ENCODE peak calls at places on chromosomes 2 and 18, in nine cellular contexts. P is cardiac muscle cell; T is A673; I is HCT116; R is caudate nucleus; Q is brain microvascular endothelial cell; C is spleen; D is naive thymus-derived CD4-positive, alpha-beta T cell; K is left ventricle myocardium inferior. L is an unnamed sample.

GRCh38 chr2:11748018-11748860 is 1.8 kb downstream of the LPIN1 start:
- DNase-seq in P (no peak), T (no peak), I (no peak), R (no peak), Q (no peak), C (no peak), D (no peak), K (no peak), L (no peak)

GRCh38 chr18:45161850-45162249 is 453.4 kb upstream of the SLC14A2 start:
- DNase-seq in P (no peak), T (no peak), I (no peak), R (no peak), Q (no peak), C (no peak), D (no peak), K (no peak), L (no peak)

GRCh38 chr2:171411791-171412483 is 21.9 kb downstream of the METTL8 start:
- DNase-seq in P (peak), T (peak), I (no peak), R (no peak), Q (no peak), C (no peak), D (no peak), K (no peak), L (no peak)

GRCh38 chr2:236346366-236346765 is 82.2 kb upstream of the ASB18 start:
- DNase-seq in P (no peak), T (no peak), I (no peak), R (no peak), Q (no peak), C (no peak), D (no peak), K (no peak), L (no peak)

GRCh38 chr2:120167272-120167671 is 55.9 kb downstream of the TMEM185B start:
- DNase-seq in P (no peak), T (no peak), I (no peak), R (no peak), Q (no peak), C (no peak), D (no peak), K (no peak), L (no peak)

GRCh38 chr2:239648607-239649006 is 247.8 kb upstream of the HDAC4 start:
- DNase-seq in P (no peak), T (peak), I (no peak), R (no peak), Q (no peak), C (no peak), D (no peak), K (no peak), L (no peak)

GRCh38 chr18:48660346-48661228 is 121.8 kb downstream of the CTIF start:
- DNase-seq in P (no peak), T (no peak), I (no peak), R (no peak), Q (no peak), C (no peak), D (no peak), K (no peak), L (no peak)

GRCh38 chr2:119683074-119683716 is 4.2 kb downstream of the TMEM177 start:
- DNase-seq in P (no peak), T (no peak), I (no peak), R (no peak), Q (no peak), C (peak), D (no peak), K (no peak), L (no peak)

GRCh38 chr2:40371525-40372277 is 80.2 kb downstream of the SLC8A1 start:
- DNase-seq in P (peak), T (no peak), I (no peak), R (no peak), Q (peak), C (no peak), D (no peak), K (no peak), L (no peak)

GRCh38 chr2:215540646-215541045 is 104.8 kb upstream of the FN1 start:
- DNase-seq in P (peak), T (peak), I (no peak), R (no peak), Q (peak), C (no peak), D (no peak), K (no peak), L (peak)

GRCh38 chr2:162317910-162318279 is 589 bp downstream of the IFIH1 start:
- DNase-seq in P (peak), T (peak), I (no peak), R (no peak), Q (peak), C (peak), D (no peak), K (peak), L (peak)

GRCh38 chr2:39838589-39838988 is 59.5 kb upstream of the THUMPD2 start:
- DNase-seq in P (no peak), T (no peak), I (no peak), R (no peak), Q (no peak), C (no peak), D (no peak), K (no peak), L (no peak)

GRCh38 chr18:26432651-26433424 is 115.5 kb downstream of the KCTD1 start:
- DNase-seq in P (no peak), T (no peak), I (no peak), R (no peak), Q (no peak), C (no peak), D (no peak), K (no peak), L (no peak)

GRCh38 chr2:172834881-172835280 is 99.2 kb downstream of the RAPGEF4 start:
- DNase-seq in P (no peak), T (no peak), I (no peak), R (no peak), Q (no peak), C (no peak), D (no peak), K (no peak), L (no peak)

GRCh38 chr2:58521803-58522602 is 280.9 kb upstream of the FANCL start:
- DNase-seq in P (no peak), T (peak), I (no peak), R (no peak), Q (no peak), C (no peak), D (no peak), K (no peak), L (no peak)

GRCh38 chr18:26471027-26471426 is 77.3 kb downstream of the KCTD1 start:
- DNase-seq in P (peak), T (no peak), I (no peak), R (no peak), Q (peak), C (no peak), D (no peak), K (no peak), L (no peak)

GRCh38 chr2:6771539-6772365 is 94.0 kb downstream of the CMPK2 start:
- DNase-seq in P (no peak), T (no peak), I (no peak), R (no peak), Q (no peak), C (no peak), D (no peak), K (no peak), L (no peak)

GRCh38 chr2:65382776-65383357 is 49.5 kb downstream of the SPRED2 start:
- DNase-seq in P (peak), T (peak), I (peak), R (no peak), Q (peak), C (peak), D (peak), K (peak), L (peak)

GRCh38 chr2:145323512-145323911 is 803.6 kb upstream of the ZEB2 start:
- DNase-seq in P (no peak), T (no peak), I (peak), R (no peak), Q (no peak), C (no peak), D (no peak), K (no peak), L (peak)

GRCh38 chr18:79779700-79780190 is 18.0 kb upstream of the KCNG2 start:
- DNase-seq in P (no peak), T (no peak), I (no peak), R (no peak), Q (no peak), C (peak), D (no peak), K (no peak), L (no peak)

GRCh38 chr2:202764991-202765390 is 106.6 kb downstream of the ICA1L start:
- DNase-seq in P (no peak), T (no peak), I (no peak), R (no peak), Q (no peak), C (no peak), D (no peak), K (no peak), L (no peak)

GRCh38 chr2:27765621-27766286 is 5.8 kb upstream of the MRPL33 start:
- DNase-seq in P (peak), T (no peak), I (peak), R (no peak), Q (no peak), C (peak), D (peak), K (peak), L (no peak)

GRCh38 chr2:235264121-235264493 is 229.7 kb upstream of the AGAP1 start:
- DNase-seq in P (no peak), T (no peak), I (peak), R (no peak), Q (no peak), C (no peak), D (no peak), K (no peak), L (no peak)

GRCh38 chr2:10228611-10229365 is 73.9 kb upstream of the HPCAL1 start:
- DNase-seq in P (no peak), T (no peak), I (no peak), R (no peak), Q (no peak), C (peak), D (no peak), K (no peak), L (no peak)

GRCh38 chr2:233501198-233502076 is 65.1 kb downstream of the USP40 start:
- DNase-seq in P (peak), T (no peak), I (no peak), R (no peak), Q (peak), C (no peak), D (no peak), K (no peak), L (no peak)

GRCh38 chr2:71908798-71909197 is 238.9 kb downstream of the CYP26B1 start:
- DNase-seq in P (no peak), T (no peak), I (no peak), R (no peak), Q (no peak), C (no peak), D (no peak), K (no peak), L (no peak)

GRCh38 chr2:29568135-29568534 is 353.3 kb downstream of the ALK start:
- DNase-seq in P (no peak), T (no peak), I (no peak), R (no peak), Q (no peak), C (no peak), D (no peak), K (no peak), L (no peak)

GRCh38 chr2:171244466-171244969 is 83.8 kb upstream of the TLK1 start:
- DNase-seq in P (peak), T (no peak), I (no peak), R (no peak), Q (peak), C (no peak), D (no peak), K (no peak), L (no peak)

GRCh38 chr2:102397167-102397566 is 25.8 kb upstream of the IL18RAP start:
- DNase-seq in P (no peak), T (no peak), I (no peak), R (no peak), Q (no peak), C (no peak), D (no peak), K (no peak), L (no peak)

GRCh38 chr2:120845281-120845680 is 109.6 kb downstream of the GLI2 start:
- DNase-seq in P (peak), T (no peak), I (no peak), R (no peak), Q (no peak), C (peak), D (no peak), K (peak), L (no peak)

GRCh38 chr2:120762341-120763061 is 26.8 kb downstream of the GLI2 start:
- DNase-seq in P (no peak), T (no peak), I (no peak), R (no peak), Q (no peak), C (peak), D (no peak), K (no peak), L (no peak)

GRCh38 chr2:160220545-160221009 is 20.5 kb upstream of the ITGB6 start:
- DNase-seq in P (no peak), T (peak), I (no peak), R (no peak), Q (no peak), C (no peak), D (no peak), K (no peak), L (peak)

GRCh38 chr2:24558781-24559540 is 67.9 kb downstream of the NCOA1 start:
- DNase-seq in P (no peak), T (no peak), I (no peak), R (no peak), Q (no peak), C (no peak), D (no peak), K (no peak), L (no peak)

GRCh38 chr2:54435827-54436226 is 20.3 kb upstream of the SPTBN1 start:
- DNase-seq in P (no peak), T (no peak), I (no peak), R (no peak), Q (no peak), C (no peak), D (no peak), K (no peak), L (no peak)

GRCh38 chr2:185245806-185246205 is 492.8 kb upstream of the FSIP2 start:
- DNase-seq in P (no peak), T (peak), I (no peak), R (no peak), Q (peak), C (no peak), D (no peak), K (no peak), L (no peak)

GRCh38 chr2:218839430-218839829 is 7.8 kb upstream of the PRKAG3 start:
- DNase-seq in P (peak), T (no peak), I (no peak), R (no peak), Q (peak), C (no peak), D (no peak), K (no peak), L (no peak)

DNA sequence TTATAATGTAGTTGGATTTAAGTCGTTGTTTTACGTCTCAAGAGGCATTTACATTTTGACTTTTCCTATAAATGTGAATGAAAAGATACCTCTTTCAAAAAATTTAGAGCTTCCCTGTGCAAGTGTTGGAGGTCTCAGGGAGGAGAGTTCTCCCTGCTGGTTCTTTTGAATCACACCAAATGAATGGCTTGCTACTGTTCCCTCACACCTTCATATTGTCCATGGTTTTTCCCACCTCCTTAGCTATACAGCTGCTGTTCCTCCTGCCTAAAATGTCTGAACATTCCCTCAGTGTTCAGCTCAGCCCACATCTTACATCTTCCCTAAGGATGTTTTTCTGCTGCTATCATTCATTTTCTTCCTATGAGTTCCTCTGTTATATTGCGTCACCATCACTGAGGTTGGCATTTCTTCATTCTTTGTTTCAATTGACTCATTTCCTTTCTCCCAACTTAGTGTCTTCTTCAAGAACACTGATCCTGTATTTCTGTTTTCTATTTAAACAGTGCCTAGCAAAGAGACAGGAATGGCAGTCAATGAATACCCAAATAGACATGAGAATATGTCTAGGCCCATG is 46.0 kb downstream of the COX7A2L start:
- DNase-seq in P (peak), T (peak), I (no peak), R (no peak), Q (peak), C (no peak), D (no peak), K (no peak), L (peak)
- H3K27ac ChIP-seq in P (no peak), T (peak), I (no peak), R (no peak), Q (peak), C (no peak), D (no peak), K (no peak), L (no peak)

DNA sequence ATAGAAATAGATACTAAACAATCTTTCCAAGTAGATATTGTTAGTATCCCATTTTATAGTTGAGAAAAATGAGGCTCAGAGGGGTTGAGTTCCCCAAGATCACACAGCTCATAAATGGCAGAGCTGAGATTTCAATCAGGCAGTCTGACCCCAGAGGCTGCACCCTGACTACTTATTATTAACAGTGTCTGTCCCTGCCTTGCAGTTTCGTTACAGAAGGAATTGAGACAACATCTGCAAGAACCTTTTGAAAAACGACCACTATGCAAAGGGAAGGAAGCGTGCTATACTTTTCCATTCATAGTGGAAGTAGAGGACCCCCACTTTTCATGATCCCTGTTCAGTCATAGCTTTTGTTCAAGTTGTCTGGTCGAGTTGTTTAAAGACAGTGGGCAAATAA is 53.2 kb upstream of the SEC11C start:
- DNase-seq in P (no peak), T (no peak), I (no peak), R (no peak), Q (no peak), C (no peak), D (no peak), K (no peak), L (no peak)
- H3K27ac ChIP-seq in P (no peak), T (no peak), I (no peak), R (no peak), Q (no peak), C (no peak), D (no peak), K (no peak), L (no peak)

GRCh38 chr2:8414946-8415869 is 266.6 kb upstream of the ID2 start:
- DNase-seq in P (no peak), T (peak), I (no peak), R (no peak), Q (no peak), C (no peak), D (no peak), K (no peak), L (no peak)

GRCh38 chr2:8412586-8412985 is 269.3 kb upstream of the ID2 start:
- DNase-seq in P (peak), T (peak), I (no peak), R (no peak), Q (no peak), C (no peak), D (no peak), K (peak), L (no peak)

GRCh38 chr2:8409461-8410260 is 272.2 kb upstream of the ID2 start:
- DNase-seq in P (peak), T (no peak), I (no peak), R (no peak), Q (no peak), C (no peak), D (no peak), K (no peak), L (no peak)

GRCh38 chr2:8413589-8414135 is 268.2 kb upstream of the ID2 start:
- DNase-seq in P (peak), T (no peak), I (no peak), R (no peak), Q (no peak), C (no peak), D (no peak), K (no peak), L (no peak)

GRCh38 chr2:8412082-8412481 is 269.8 kb upstream of the ID2 start:
- DNase-seq in P (peak), T (no peak), I (no peak), R (no peak), Q (no peak), C (no peak), D (no peak), K (no peak), L (no peak)
- H3K27ac ChIP-seq in P (no peak), T (peak), I (no peak), R (peak), Q (no peak), C (no peak), D (no peak), K (peak), L (no peak)

DNA sequence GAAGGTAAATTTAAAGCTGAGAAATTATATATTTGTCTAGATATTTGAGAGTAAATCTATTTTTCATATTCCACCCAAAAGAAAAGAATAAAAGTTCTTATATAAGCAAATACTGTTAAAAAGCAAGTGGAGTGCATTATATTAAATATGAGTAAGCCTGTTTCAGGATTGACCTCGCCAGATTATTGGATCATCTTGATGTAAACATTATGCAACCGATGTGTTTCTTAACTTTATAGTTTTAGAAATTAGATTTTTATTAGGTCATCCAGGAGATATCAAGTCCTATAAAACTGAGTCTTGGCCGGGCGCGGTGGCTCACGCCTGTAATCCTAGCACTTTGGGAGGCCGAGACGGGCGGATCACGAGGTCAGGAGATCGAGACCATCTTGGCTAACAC is 100.3 kb upstream of the MSTN start:
- DNase-seq in P (no peak), T (no peak), I (no peak), R (no peak), Q (no peak), C (no peak), D (no peak), K (no peak), L (no peak)
- H3K27ac ChIP-seq in P (no peak), T (no peak), I (no peak), R (no peak), Q (no peak), C (no peak), D (no peak), K (no peak), L (no peak)

GRCh38 chr18:12638634-12639124 is 19.2 kb downstream of the SPIRE1 start:
- DNase-seq in P (no peak), T (no peak), I (no peak), R (no peak), Q (no peak), C (no peak), D (no peak), K (no peak), L (no peak)
- H3K27ac ChIP-seq in P (no peak), T (no peak), I (no peak), R (no peak), Q (no peak), C (no peak), D (no peak), K (no peak), L (peak)

DNA sequence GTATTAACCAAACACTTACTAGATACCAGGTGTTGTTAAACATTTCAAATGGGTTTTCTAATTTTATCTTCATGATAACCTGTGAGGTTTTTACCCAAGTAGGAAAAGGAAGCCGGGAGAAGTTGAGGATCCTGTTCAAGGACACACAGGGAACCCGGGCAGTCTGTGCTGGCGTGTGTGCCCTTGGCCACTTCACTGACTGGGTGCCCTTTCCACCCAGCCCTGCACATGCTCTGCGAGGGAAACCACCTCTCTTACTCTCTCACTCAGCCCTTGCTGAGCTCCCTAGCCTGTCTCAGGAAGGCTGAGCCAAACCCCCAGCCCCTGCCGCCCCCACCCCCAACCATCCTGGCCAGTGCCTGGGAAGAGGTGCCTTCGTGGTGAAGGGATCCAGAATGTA is 51.8 kb downstream of the TEX44 start:
- DNase-seq in P (no peak), T (no peak), I (no peak), R (no peak), Q (no peak), C (no peak), D (no peak), K (peak), L (no peak)
- H3K27ac ChIP-seq in P (peak), T (no peak), I (peak), R (no peak), Q (no peak), C (no peak), D (no peak), K (peak), L (peak)

GRCh38 chr18:59656488-59656887 is 40.7 kb downstream of the CCBE1 start:
- DNase-seq in P (no peak), T (no peak), I (no peak), R (no peak), Q (no peak), C (no peak), D (no peak), K (no peak), L (no peak)
- H3K27ac ChIP-seq in P (no peak), T (no peak), I (no peak), R (no peak), Q (no peak), C (no peak), D (no peak), K (no peak), L (no peak)